ENCODE peak calls at places on chromosomes 16 and 17, in four cellular contexts. A is cerebellar cortex; Q is choroid plexus epithelial cell; B is stimulated activated CD8-positive, alpha-beta memory T cell treated with anti-CD3 and anti-CD28 coated beads, Interleukin-4, amount 100 ng/mL, for 4 hours. Z is an unnamed sample.

GRCh38 chr16:4263504-4264436 is 9.1 kb downstream of the TFAP4 start:
- DNase-seq in B (no peak), A (peak; percentile 37), Q (peak; percentile 89), Z (no peak)

GRCh38 chr16:47849736-47850135 is 306.1 kb downstream of the ABCC12 start:
- DNase-seq in Q (no peak), B (no peak), A (no peak), Z (no peak)

GRCh38 chr16:67198238-67198734 is 645 bp upstream of the ELMO3 start:
- DNase-seq in A (peak; percentile 60), B (no peak), Q (no peak), Z (no peak)

GRCh38 chr17:42845556-42845917 is 1.2 kb downstream of the AOC2 start:
- DNase-seq in Q (no peak), A (no peak), B (no peak), Z (no peak)

GRCh38 chr16:30658731-30659506 is 688 bp downstream of the FBRS start:
- DNase-seq in Q (peak; percentile 98), A (peak; percentile 98), B (peak; percentile 93), Z (no peak)

GRCh38 chr16:1932050-1933028 is 10.7 kb downstream of the MSRB1 start:
- DNase-seq in Q (peak; percentile 30), B (no peak), A (peak; percentile 64), Z (no peak)

GRCh38 chr16:27426423-27427408 is 24.7 kb downstream of the IL21R start:
- DNase-seq in Q (peak; percentile 97), B (peak; percentile 65), A (no peak), Z (peak; percentile 61)

GRCh38 chr16:49961087-49961486 is 63.9 kb upstream of the CNEP1R1 start:
- DNase-seq in A (no peak), B (no peak), Q (peak; percentile 48), Z (no peak)